ENCODE peak calls at places on chromosomes 1 and 21, in six cellular contexts. X is lower leg skin, O is adipocyte, J is suprapubic skin, G is endodermal cell, M is epithelial cell of esophagus. Q is an unnamed sample.
A peak's percentile ranks its signal among the peaks of the same experiment; 100 is the strongest.

GRCh38 chr1:231553320-231553719 is 24.9 kb downstream of the TSNAX start:
- DNase-seq in X (no peak), O (no peak), J (no peak), G (no peak), M (no peak), Q (no peak)

GRCh38 chr1:98315309-98315708 is 346.2 kb upstream of the SNX7 start:
- DNase-seq in X (no peak), O (peak; percentile 78), J (no peak), G (no peak), M (peak; percentile 16), Q (no peak)

GRCh38 chr1:201531551-201532425 is 7.1 kb upstream of the NAV1 start:
- DNase-seq in X (no peak), O (no peak), J (peak; percentile 70), G (no peak), M (no peak), Q (no peak)

GRCh38 chr1:21586926-21587601 is 77.8 kb downstream of the ALPL start:
- DNase-seq in X (peak; percentile 36), O (peak; percentile 84), J (no peak), G (peak; percentile 85), M (peak; percentile 79), Q (peak; percentile 44)

GRCh38 chr1:36349241-36349671 is 25.8 kb upstream of the EVA1B start:
- DNase-seq in X (no peak), O (peak; percentile 45), J (no peak), G (no peak), M (peak; percentile 72), Q (no peak)

GRCh38 chr1:193019442-193020026 is 39.6 kb downstream of the UCHL5 start:
- DNase-seq in X (no peak), O (peak; percentile 86), J (no peak), G (no peak), M (peak; percentile 67), Q (peak; percentile 31)

GRCh38 chr21:16533692-16534407 is 804.1 kb downstream of the USP25 start:
- DNase-seq in X (no peak), O (no peak), J (no peak), G (no peak), M (no peak), Q (no peak)

GRCh38 chr21:35644523-35644922 is 415.8 kb downstream of the SETD4 start:
- DNase-seq in X (no peak), O (no peak), J (no peak), G (no peak), M (no peak), Q (no peak)

GRCh38 chr1:230262867-230263572 is 163.1 kb downstream of the PGBD5 start:
- DNase-seq in X (no peak), O (no peak), J (no peak), G (peak; percentile 35), M (no peak), Q (no peak)

GRCh38 chr1:15305366-15305765 is 58.3 kb downstream of the FHAD1 start:
- DNase-seq in X (no peak), O (peak; percentile 39), J (no peak), G (no peak), M (no peak), Q (no peak)

GRCh38 chr1:25447547-25447946 is 16.9 kb downstream of the MACO1 start:
- DNase-seq in X (no peak), O (no peak), J (no peak), G (no peak), M (no peak), Q (no peak)

GRCh38 chr1:25450894-25451293 is 20.2 kb downstream of the MACO1 start:
- DNase-seq in X (no peak), O (peak; percentile 24), J (no peak), G (no peak), M (no peak), Q (no peak)

GRCh38 chr1:25456502-25456901 is 25.8 kb downstream of the MACO1 start:
- DNase-seq in X (no peak), O (no peak), J (no peak), G (no peak), M (no peak), Q (no peak)

DNA sequence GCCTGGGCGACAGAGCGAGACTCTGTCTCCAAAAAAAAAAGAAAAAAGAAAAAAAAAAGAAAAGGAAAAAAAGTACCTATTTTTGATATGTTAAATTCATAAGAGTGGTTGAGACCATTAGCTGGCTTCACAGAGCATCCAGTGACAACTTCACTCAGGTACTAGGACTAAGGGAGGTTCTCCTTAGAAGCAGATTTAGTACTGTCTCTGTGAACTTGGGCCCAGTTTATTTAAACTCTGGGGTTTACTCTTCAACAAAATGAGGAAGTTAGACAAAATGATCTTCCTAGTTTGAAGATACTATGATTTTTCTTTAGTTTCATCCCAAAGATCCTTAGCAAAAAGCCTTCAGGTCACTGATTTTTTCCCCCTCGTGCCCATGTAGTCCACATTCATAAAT is 21.2 kb downstream of the MACO1 start:
- DNase-seq in X (no peak), O (no peak), J (no peak), G (no peak), M (no peak), Q (no peak)
- H3K4me3 ChIP-seq in X (no peak overlapping the region), O (no peak overlapping the region), J (no peak overlapping the region), G (no peak overlapping the region), M (no peak overlapping the region), Q (no peak overlapping the region)

GRCh38 chr1:2629627-2630497 is 3.0 kb downstream of the MMEL1 start:
- DNase-seq in X (no peak), O (no peak), J (no peak), G (peak; percentile 51), M (no peak), Q (no peak)
- H3K4me3 ChIP-seq in X (no peak overlapping the region), O (no peak overlapping the region), J (no peak overlapping the region), G (no peak overlapping the region), M (no peak overlapping the region), Q (no peak overlapping the region)

GRCh38 chr1:41931578-41931977 is 12.9 kb upstream of the HIVEP3 start:
- DNase-seq in X (no peak), O (no peak), J (no peak), G (no peak), M (no peak), Q (no peak)
- H3K4me3 ChIP-seq in X (no peak overlapping the region), O (no peak overlapping the region), J (no peak overlapping the region), G (no peak overlapping the region), M (no peak overlapping the region), Q (no peak overlapping the region)

GRCh38 chr1:172588296-172589291 is 55.6 kb downstream of the SUCO start:
- DNase-seq in X (no peak), O (peak; percentile 71), J (no peak), G (no peak), M (peak; percentile 66), Q (peak; percentile 67)
- H3K4me3 ChIP-seq in X (no peak overlapping the region), O (no peak overlapping the region), J (no peak overlapping the region), G (no peak overlapping the region), M (no peak overlapping the region), Q (no peak overlapping the region)

DNA sequence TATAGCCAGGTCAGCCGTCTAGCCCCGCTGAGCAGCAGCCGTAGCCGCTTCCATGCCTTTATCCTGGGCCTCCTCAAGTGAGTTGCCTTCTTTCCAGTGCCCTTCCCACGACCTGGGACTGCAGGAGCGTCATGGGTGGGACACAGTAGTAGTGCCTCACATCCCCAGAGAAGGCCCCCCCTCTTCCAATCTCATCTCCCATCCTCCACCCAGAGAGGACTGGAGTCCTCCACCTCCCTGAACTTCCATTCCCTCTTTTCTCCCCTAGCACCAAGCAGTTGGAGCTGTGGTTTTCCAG is 4.9 kb downstream of the RUSC1 start:
- DNase-seq in X (no peak), O (no peak), J (no peak), G (no peak), M (no peak), Q (no peak)
- H3K4me3 ChIP-seq in X (no peak overlapping the region), O (peak overlapping the region; percentile 97), J (peak overlapping the region; percentile 79), G (peak overlapping the region; percentile 97), M (peak overlapping the region; percentile 92), Q (peak overlapping the region; percentile 86)

DNA sequence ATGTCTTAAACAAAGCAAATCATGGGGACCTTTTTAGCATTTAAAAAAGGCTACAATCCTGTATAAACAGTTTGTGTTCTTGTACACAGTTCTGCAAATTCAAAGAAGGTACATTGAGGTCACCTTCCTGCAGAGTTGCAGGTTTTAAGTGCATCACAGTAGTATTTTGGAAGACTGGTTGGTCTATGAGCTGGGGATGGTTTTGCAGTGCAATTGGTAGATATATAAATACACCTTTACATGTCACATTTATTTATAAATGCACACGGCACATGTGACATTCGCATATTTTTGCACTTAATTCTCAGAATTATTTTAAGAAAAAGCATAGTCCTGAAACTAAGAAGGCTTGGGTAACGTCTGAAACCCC is 599 bp upstream of the ITPKB start:
- DNase-seq in X (no peak), O (no peak), J (no peak), G (no peak), M (no peak), Q (no peak)
- H3K4me3 ChIP-seq in X (no peak overlapping the region), O (peak overlapping the region; percentile 95), J (peak overlapping the region; percentile 92), G (peak overlapping the region; percentile 94), M (no peak overlapping the region), Q (peak overlapping the region; percentile 77)

DNA sequence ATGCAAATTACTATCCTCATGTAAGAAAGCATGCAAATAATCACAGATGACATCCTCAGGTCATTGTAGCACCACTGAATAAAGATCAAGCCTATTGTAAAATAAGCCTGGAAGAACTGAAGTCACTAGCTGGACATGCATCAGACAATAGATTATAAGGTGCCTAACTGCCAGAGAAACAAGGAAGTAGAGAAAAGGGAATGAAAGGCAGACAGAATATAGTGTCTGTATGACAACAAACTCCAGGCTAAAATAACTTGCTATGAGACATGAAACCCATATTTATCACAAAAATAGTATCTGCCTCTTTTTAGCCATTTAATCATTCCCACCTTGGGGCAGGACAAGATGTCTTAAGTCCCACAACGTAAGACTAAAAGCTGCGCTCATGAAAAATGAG is 108.6 kb downstream of the ENAH start:
- DNase-seq in X (no peak), O (no peak), J (no peak), G (no peak), M (no peak), Q (no peak)
- H3K4me3 ChIP-seq in X (no peak overlapping the region), O (no peak overlapping the region), J (no peak overlapping the region), G (no peak overlapping the region), M (no peak overlapping the region), Q (no peak overlapping the region)

DNA sequence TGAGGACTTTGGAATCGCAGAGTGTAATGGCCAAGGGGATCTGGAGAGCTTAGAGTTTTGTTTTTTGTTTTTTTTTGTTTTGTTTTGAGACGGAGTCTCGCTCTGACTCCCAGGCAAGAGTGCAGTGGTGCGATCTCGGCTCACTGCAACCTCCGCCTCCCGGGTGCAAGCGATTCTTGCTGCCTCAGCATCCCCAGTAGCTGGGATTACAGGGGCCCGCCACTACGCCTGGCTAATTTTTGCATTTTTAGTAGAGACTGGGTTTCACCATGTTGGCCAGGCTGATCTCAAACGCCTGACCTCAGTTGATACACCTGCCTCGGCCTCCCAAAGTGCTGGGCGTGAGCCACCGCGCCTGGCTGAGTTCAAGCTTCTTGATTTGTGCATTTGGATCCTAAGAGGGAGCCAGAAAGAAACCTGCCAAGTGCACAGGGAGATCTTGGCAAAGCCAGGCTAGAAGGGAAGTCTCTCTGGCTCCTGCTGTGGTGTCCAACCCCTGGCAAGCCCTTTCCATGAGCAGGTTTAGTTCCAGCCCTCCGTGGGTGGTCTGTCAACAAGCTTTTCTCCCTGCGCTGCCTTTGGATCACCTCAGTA is 852 bp downstream of the FAAH start:
- DNase-seq in X (no peak), O (no peak), J (no peak), G (no peak), M (no peak), Q (no peak)
- H3K4me3 ChIP-seq in X (no peak overlapping the region), O (peak overlapping the region; percentile 71), J (peak overlapping the region; percentile 61), G (peak overlapping the region; percentile 80), M (peak overlapping the region; percentile 44), Q (peak overlapping the region; percentile 42)

Q was measured in HFF-Myc.